ENCODE peak calls at places on chromosomes 5 and 9, in four cellular contexts. One of them, this sample, is unnamed.
A peak's percentile ranks its signal among the peaks of the same experiment; 100 is the strongest.

GRCh38 chr5:82345108-82345507 is 67.0 kb upstream of the RPS23 start:
- DNase-seq in HepG2: no peak
- DNase-seq in fibroblast of lung: no peak
- DNase-seq in trophoblast cell: no peak
- DNase-seq in this sample: no peak

GRCh38 chr5:109482748-109483147 is 73.0 kb upstream of the PJA2 start:
- DNase-seq in trophoblast cell: no peak
- DNase-seq in fibroblast of lung: no peak
- DNase-seq in HepG2: peak; percentile 29
- DNase-seq in this sample: no peak

GRCh38 chr5:74540582-74540981 is 99.9 kb downstream of the ENC1 start:
- DNase-seq in trophoblast cell: no peak
- DNase-seq in fibroblast of lung: no peak
- DNase-seq in HepG2: no peak
- DNase-seq in this sample: no peak

GRCh38 chr5:122880749-122881148 is 35.3 kb downstream of the SNX24 start:
- DNase-seq in trophoblast cell: no peak
- DNase-seq in HepG2: no peak
- DNase-seq in fibroblast of lung: peak; percentile 67
- DNase-seq in this sample: no peak

GRCh38 chr9:127662617-127663016 is 44.2 kb upstream of the CFAP157 start:
- DNase-seq in HepG2: no peak
- DNase-seq in fibroblast of lung: no peak
- DNase-seq in trophoblast cell: no peak
- DNase-seq in this sample: no peak

GRCh38 chr9:82127993-82128710 is 139.6 kb downstream of the SPATA31D1 start:
- DNase-seq in HepG2: no peak
- DNase-seq in fibroblast of lung: no peak
- DNase-seq in trophoblast cell: no peak
- DNase-seq in this sample: no peak

GRCh38 chr5:151805414-151806225 is 33.9 kb downstream of the G3BP1 start:
- DNase-seq in fibroblast of lung: peak; percentile 49
- DNase-seq in HepG2: no peak
- DNase-seq in trophoblast cell: peak; percentile 27
- DNase-seq in this sample: no peak

GRCh38 chr9:114159562-114160145 is 4.3 kb downstream of the COL27A1 start:
- DNase-seq in HepG2: peak; percentile 33
- DNase-seq in trophoblast cell: no peak
- DNase-seq in fibroblast of lung: no peak
- DNase-seq in this sample: no peak

GRCh38 chr5:40386293-40386692 is 293.4 kb upstream of the PTGER4 start:
- DNase-seq in fibroblast of lung: peak; percentile 18
- DNase-seq in trophoblast cell: no peak
- DNase-seq in HepG2: no peak
- DNase-seq in this sample: no peak

GRCh38 chr5:150263801-150264621 is 25.6 kb downstream of the CAMK2A start:
- DNase-seq in trophoblast cell: no peak
- DNase-seq in HepG2: no peak
- DNase-seq in fibroblast of lung: peak; percentile 92
- DNase-seq in this sample: peak; percentile 56

GRCh38 chr5:84383816-84384603 is 670 bp downstream of the EDIL3 start:
- DNase-seq in trophoblast cell: peak; percentile 23
- DNase-seq in fibroblast of lung: peak; percentile 71
- DNase-seq in HepG2: no peak
- DNase-seq in this sample: peak; percentile 52

GRCh38 chr5:151904127-151904526 is 20.5 kb downstream of the GLRA1 start:
- DNase-seq in HepG2: no peak
- DNase-seq in fibroblast of lung: no peak
- DNase-seq in trophoblast cell: no peak
- DNase-seq in this sample: no peak

GRCh38 chr9:117034862-117035261 is 347.8 kb downstream of the TRIM32 start:
- DNase-seq in trophoblast cell: peak; percentile 73
- DNase-seq in fibroblast of lung: peak; percentile 1
- DNase-seq in HepG2: no peak
- DNase-seq in this sample: peak; percentile 26

GRCh38 chr9:78029601-78030552 is 1.7 kb downstream of the GNAQ start:
- DNase-seq in HepG2: no peak
- DNase-seq in fibroblast of lung: peak; percentile 54
- DNase-seq in trophoblast cell: peak; percentile 77
- DNase-seq in this sample: peak; percentile 17

GRCh38 chr9:108272350-108272899 is 583.4 kb downstream of the ACTL7B start:
- DNase-seq in trophoblast cell: peak; percentile 37
- DNase-seq in HepG2: peak; percentile 16
- DNase-seq in fibroblast of lung: peak; percentile 24
- DNase-seq in this sample: peak; percentile 77

GRCh38 chr5:60101561-60101960 is 208.0 kb upstream of the PDE4D start:
- DNase-seq in fibroblast of lung: peak; percentile 38
- DNase-seq in HepG2: no peak
- DNase-seq in trophoblast cell: peak; percentile 23
- DNase-seq in this sample: no peak

GRCh38 chr5:187617-188451 is 3.5 kb upstream of the LRRC14B start:
- DNase-seq in trophoblast cell: no peak
- DNase-seq in fibroblast of lung: no peak
- DNase-seq in HepG2: no peak
- DNase-seq in this sample: no peak

GRCh38 chr5:83313431-83313830 is 158.1 kb upstream of the VCAN start:
- DNase-seq in trophoblast cell: peak; percentile 53
- DNase-seq in fibroblast of lung: peak; percentile 81
- DNase-seq in HepG2: no peak
- DNase-seq in this sample: peak; percentile 7

GRCh38 chr5:83370957-83371356 is 100.6 kb upstream of the VCAN start:
- DNase-seq in HepG2: no peak
- DNase-seq in trophoblast cell: no peak
- DNase-seq in fibroblast of lung: no peak
- DNase-seq in this sample: no peak

GRCh38 chr9:81787747-81788632 is 98.6 kb upstream of the TLE1 start:
- DNase-seq in fibroblast of lung: peak; percentile 96
- DNase-seq in HepG2: peak; percentile 73
- DNase-seq in trophoblast cell: peak; percentile 28
- DNase-seq in this sample: peak; percentile 78

GRCh38 chr5:109318455-109319108 is 91.2 kb downstream of the PJA2 start:
- DNase-seq in trophoblast cell: no peak
- DNase-seq in HepG2: peak; percentile 9
- DNase-seq in fibroblast of lung: no peak
- DNase-seq in this sample: no peak

GRCh38 chr5:19175776-19176570 is 812.0 kb downstream of the CDH18 start:
- DNase-seq in trophoblast cell: no peak
- DNase-seq in fibroblast of lung: no peak
- DNase-seq in HepG2: no peak
- DNase-seq in this sample: no peak

GRCh38 chr5:14593326-14594036 is 11.9 kb downstream of the OTULINL start:
- DNase-seq in HepG2: no peak
- DNase-seq in trophoblast cell: peak; percentile 62
- DNase-seq in fibroblast of lung: peak; percentile 62
- DNase-seq in this sample: no peak

GRCh38 chr9:19154135-19154612 is 26.9 kb upstream of the PLIN2 start:
- DNase-seq in fibroblast of lung: peak; percentile 88
- DNase-seq in trophoblast cell: peak; percentile 99
- DNase-seq in HepG2: peak; percentile 92
- DNase-seq in this sample: peak; percentile 90

GRCh38 chr9:70021026-70021571 is 22.5 kb upstream of the MAMDC2 start:
- DNase-seq in trophoblast cell: peak; percentile 23
- DNase-seq in fibroblast of lung: peak; percentile 96
- DNase-seq in HepG2: no peak
- DNase-seq in this sample: no peak

GRCh38 chr5:77143998-77144836 is 57.1 kb upstream of the ZBED3 start:
- DNase-seq in trophoblast cell: peak; percentile 80
- DNase-seq in HepG2: peak; percentile 42
- DNase-seq in fibroblast of lung: peak; percentile 69
- DNase-seq in this sample: peak; percentile 88

GRCh38 chr9:120892177-120892747 is 15.3 kb upstream of the PHF19 start:
- DNase-seq in HepG2: no peak
- DNase-seq in fibroblast of lung: no peak
- DNase-seq in trophoblast cell: no peak
- DNase-seq in this sample: no peak

GRCh38 chr5:151243127-151243526 is 9.9 kb upstream of the GM2A start:
- DNase-seq in HepG2: no peak
- DNase-seq in fibroblast of lung: no peak
- DNase-seq in trophoblast cell: no peak
- DNase-seq in this sample: no peak

GRCh38 chr5:88659529-88660325 is 223.3 kb downstream of the MEF2C start:
- DNase-seq in fibroblast of lung: peak; percentile 70
- DNase-seq in HepG2: no peak
- DNase-seq in trophoblast cell: no peak
- DNase-seq in this sample: peak; percentile 28

GRCh38 chr9:113578877-113579269 is 115.3 kb downstream of the RGS3 start:
- DNase-seq in trophoblast cell: no peak
- DNase-seq in HepG2: no peak
- DNase-seq in fibroblast of lung: peak; percentile 99
- DNase-seq in this sample: peak; percentile 66

GRCh38 chr9:105333811-105334210 is 89.4 kb downstream of the SLC44A1 start:
- DNase-seq in fibroblast of lung: peak; percentile 45
- DNase-seq in trophoblast cell: no peak
- DNase-seq in HepG2: no peak
- DNase-seq in this sample: no peak

GRCh38 chr9:120941046-120941770 is 14.6 kb upstream of the TRAF1 start:
- DNase-seq in HepG2: no peak
- DNase-seq in fibroblast of lung: peak; percentile 59
- DNase-seq in trophoblast cell: no peak
- DNase-seq in this sample: no peak

GRCh38 chr9:84154320-84154719 is 173.7 kb downstream of the RMI1 start:
- DNase-seq in trophoblast cell: peak; percentile 57
- DNase-seq in HepG2: no peak
- DNase-seq in fibroblast of lung: peak; percentile 61
- DNase-seq in this sample: no peak

GRCh38 chr5:31854181-31854624 is 215.3 kb downstream of the PDZD2 start:
- DNase-seq in fibroblast of lung: peak; percentile 87
- DNase-seq in HepG2: no peak
- DNase-seq in trophoblast cell: peak; percentile 67
- DNase-seq in this sample: peak; percentile 31

GRCh38 chr9:91182429-91182828 is 179.3 kb downstream of the AUH start:
- DNase-seq in fibroblast of lung: no peak
- DNase-seq in trophoblast cell: peak; percentile 97
- DNase-seq in HepG2: peak; percentile 71
- DNase-seq in this sample: peak; percentile 62

GRCh38 chr9:134923466-134923865 is 5.8 kb upstream of the FCN1 start:
- DNase-seq in trophoblast cell: no peak
- DNase-seq in HepG2: no peak
- DNase-seq in fibroblast of lung: no peak
- DNase-seq in this sample: no peak

GRCh38 chr9:137460363-137461315 is 1.5 kb upstream of the NSMF start:
- DNase-seq in fibroblast of lung: no peak
- DNase-seq in trophoblast cell: no peak
- DNase-seq in HepG2: no peak
- DNase-seq in this sample: no peak

GRCh38 chr5:98454407-98454806 is 319.1 kb upstream of the RGMB start:
- DNase-seq in HepG2: no peak
- DNase-seq in fibroblast of lung: no peak
- DNase-seq in trophoblast cell: no peak
- DNase-seq in this sample: no peak

GRCh38 chr9:22244141-22245011 is 202.2 kb upstream of the DMRTA1 start:
- DNase-seq in trophoblast cell: peak; percentile 66
- DNase-seq in HepG2: peak; percentile 26
- DNase-seq in fibroblast of lung: peak; percentile 63
- DNase-seq in this sample: peak; percentile 70

GRCh38 chr5:104573979-104574709 is 1011.6 kb upstream of the NUDT12 start:
- DNase-seq in HepG2: no peak
- DNase-seq in trophoblast cell: no peak
- DNase-seq in fibroblast of lung: no peak
- DNase-seq in this sample: no peak

DNA sequence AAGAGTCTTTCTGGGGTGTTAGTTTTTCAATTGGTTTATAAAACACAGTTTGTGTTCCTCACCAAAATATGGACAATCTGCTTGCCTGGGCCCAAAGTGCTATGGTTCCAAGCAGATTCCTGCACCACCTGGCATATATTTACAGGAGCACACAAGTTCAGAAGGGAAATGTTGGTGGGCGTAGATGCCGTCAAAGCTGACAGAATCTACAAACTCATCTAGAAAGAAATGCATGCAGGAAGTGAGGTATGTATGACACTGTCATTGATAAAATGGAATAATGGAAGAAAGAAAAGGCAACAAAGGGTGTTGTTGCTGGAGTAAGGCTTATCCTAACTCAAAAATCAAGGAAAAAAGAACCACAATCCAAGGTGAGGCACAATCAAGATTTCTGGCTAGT is 225.8 kb downstream of the MLLT3 start:
- DNase-seq in fibroblast of lung: no peak
- DNase-seq in HepG2: no peak
- DNase-seq in trophoblast cell: no peak
- DNase-seq in this sample: no peak
- H2AFZ ChIP-seq in fibroblast of lung: no peak overlapping the region
- H2AFZ ChIP-seq in HepG2: no peak overlapping the region
- H2AFZ ChIP-seq in trophoblast cell: no peak overlapping the region
- H2AFZ ChIP-seq in this sample: no peak overlapping the region

GRCh38 chr9:122371851-122372250 is 1.0 kb downstream of the PTGS1 start:
- DNase-seq in HepG2: no peak
- DNase-seq in fibroblast of lung: no peak
- DNase-seq in trophoblast cell: no peak
- DNase-seq in this sample: no peak
- H3K4me3 ChIP-seq in HepG2: no peak overlapping the region
- H3K4me3 ChIP-seq in fibroblast of lung: peak overlapping the region; percentile 65
- H3K4me3 ChIP-seq in trophoblast cell: no peak overlapping the region
- H3K4me3 ChIP-seq in this sample: no peak overlapping the region

GRCh38 chr5:178471666-178472065 is 118.5 kb downstream of the COL23A1 start:
- DNase-seq in trophoblast cell: no peak
- DNase-seq in fibroblast of lung: no peak
- DNase-seq in HepG2: no peak
- DNase-seq in this sample: no peak
- H3K9me3 ChIP-seq in trophoblast cell: peaks cover 5% of the 10 kb centered on the region
- H3K9me3 ChIP-seq in fibroblast of lung: no peaks in the 10 kb centered on the region
- H3K9me3 ChIP-seq in HepG2: no peaks in the 10 kb centered on the region
- H3K9me3 ChIP-seq in this sample: no peaks in the 10 kb centered on the region

DNA sequence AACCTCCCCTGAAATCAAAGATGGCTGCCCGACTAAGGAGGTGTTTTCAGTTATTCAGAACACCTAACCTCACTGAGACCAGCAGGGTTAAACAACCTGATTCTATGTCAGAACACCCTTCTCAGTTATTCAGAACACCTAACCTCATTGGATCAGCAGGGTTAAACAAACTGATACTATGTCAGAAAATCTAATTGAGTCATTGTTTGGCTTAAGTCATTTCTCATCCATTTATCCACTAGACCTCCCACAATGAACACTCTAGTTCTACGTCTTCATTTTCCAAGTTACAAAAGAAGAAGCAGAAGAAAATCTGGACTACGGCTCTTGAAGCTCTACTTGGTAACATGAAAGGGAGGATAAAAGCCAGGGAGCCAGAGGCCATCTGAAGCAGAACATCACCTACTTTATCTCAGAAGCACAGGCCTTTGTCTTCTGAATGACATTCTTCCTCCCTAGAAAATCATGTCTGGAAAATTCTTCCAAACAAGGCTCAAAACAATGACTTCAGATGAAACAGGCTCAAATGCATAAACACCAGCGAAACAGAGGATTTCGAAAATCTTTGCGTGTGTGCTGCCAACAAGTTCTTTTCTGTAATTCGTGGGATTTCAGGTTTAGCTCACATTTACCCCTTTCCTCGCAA is 35.4 kb upstream of the TGFBI start:
- DNase-seq in HepG2: no peak
- DNase-seq in trophoblast cell: no peak
- DNase-seq in fibroblast of lung: peak; percentile 71
- DNase-seq in this sample: no peak
- H2AFZ ChIP-seq in HepG2: no peak overlapping the region
- H2AFZ ChIP-seq in trophoblast cell: peak overlapping the region; percentile 28
- H2AFZ ChIP-seq in fibroblast of lung: no peak overlapping the region
- H2AFZ ChIP-seq in this sample: no peak overlapping the region